ENCODE peak calls at places on chromosomes 6 and 20, in four cellular contexts. T, Q, O and P are unnamed samples.
A peak's percentile ranks its signal among the peaks of the same experiment; 100 is the strongest.

GRCh38 chr6:24033284-24033683 is 92.7 kb upstream of the NRSN1 start:
- DNase-seq in T (no peak), O (no peak), Q (no peak), P (no peak)

GRCh38 chr6:136326038-136326561 is 36.5 kb upstream of the BCLAF1 start:
- DNase-seq in O (no peak), Q (no peak), T (no peak), P (no peak)

GRCh38 chr6:141265748-141266647 is 866.7 kb upstream of the GJE1 start:
- DNase-seq in T (no peak), Q (no peak), O (no peak), P (no peak)

GRCh38 chr20:11654766-11655165 is 262.9 kb upstream of the BTBD3 start:
- DNase-seq in T (no peak), Q (no peak), O (no peak), P (no peak)

GRCh38 chr6:166725571-166725970 is 98.5 kb upstream of the RPS6KA2 start:
- DNase-seq in O (no peak), T (no peak), Q (no peak), P (no peak)

GRCh38 chr20:37095108-37095608 is 639 bp downstream of the RBL1 start:
- DNase-seq in Q (peak; percentile 55), O (no peak), T (no peak), P (no peak)

GRCh38 chr20:19991826-19992225 is 25.3 kb upstream of the NAA20 start:
- DNase-seq in T (no peak), Q (no peak), O (no peak), P (no peak)

GRCh38 chr6:14681699-14682487 is 564.0 kb upstream of the JARID2 start:
- DNase-seq in T (no peak), Q (no peak), O (no peak), P (no peak)

GRCh38 chr6:159435701-159436100 is 257.3 kb downstream of the SOD2 start:
- DNase-seq in Q (no peak), T (no peak), O (no peak), P (no peak)

GRCh38 chr6:122198922-122199321 is 200.5 kb upstream of the HSF2 start:
- DNase-seq in T (no peak), Q (no peak), O (no peak), P (no peak)

GRCh38 chr6:15598273-15598778 is 64.5 kb downstream of the DTNBP1 start:
- DNase-seq in T (no peak), O (no peak), Q (no peak), P (no peak)

GRCh38 chr6:42338573-42339218 is 113.0 kb downstream of the TRERF1 start:
- DNase-seq in O (no peak), Q (no peak), T (peak; percentile 96), P (no peak)

GRCh38 chr6:79425589-79426311 is 111.5 kb downstream of the LCA5 start:
- DNase-seq in O (no peak), T (no peak), Q (no peak), P (no peak)

GRCh38 chr6:38420207-38420606 is 219.5 kb downstream of the BTBD9 start:
- DNase-seq in T (no peak), O (no peak), Q (no peak), P (no peak)

DNA sequence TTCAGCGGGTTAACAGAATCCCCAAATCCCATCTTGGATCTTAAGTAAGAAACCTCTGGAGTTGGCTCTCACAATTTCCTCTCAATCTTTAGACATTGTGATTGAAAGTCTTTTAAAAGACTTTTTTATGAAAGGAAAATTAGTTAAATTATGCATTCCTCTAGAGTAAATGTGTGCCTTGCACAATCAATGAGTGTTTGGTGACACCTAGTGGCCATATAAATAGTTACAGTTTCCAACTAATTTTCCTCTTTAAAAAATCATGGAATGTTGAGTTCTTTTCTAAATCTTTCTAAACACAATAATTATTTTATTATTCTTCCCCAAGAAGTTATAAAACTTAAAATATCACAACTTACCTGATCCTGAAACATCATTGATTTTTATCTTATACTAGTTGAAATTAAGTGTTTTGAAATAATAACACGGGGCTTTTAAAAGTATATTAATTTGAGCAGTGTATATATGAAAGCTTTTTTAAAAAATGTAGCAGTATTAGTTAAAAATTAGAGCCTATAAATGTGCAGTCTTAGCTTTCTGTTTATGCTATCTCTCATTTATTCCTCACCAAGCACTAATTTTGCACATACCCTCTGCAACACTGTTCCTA is 66.3 kb downstream of the PKHD1 start:
- DNase-seq in T (no peak), O (no peak), Q (no peak), P (no peak)
- TF ChIP-seq CTCF in T (peak; percentile 79), O (peak; percentile 94), Q (no peak), P (peak; percentile 76)

DNA sequence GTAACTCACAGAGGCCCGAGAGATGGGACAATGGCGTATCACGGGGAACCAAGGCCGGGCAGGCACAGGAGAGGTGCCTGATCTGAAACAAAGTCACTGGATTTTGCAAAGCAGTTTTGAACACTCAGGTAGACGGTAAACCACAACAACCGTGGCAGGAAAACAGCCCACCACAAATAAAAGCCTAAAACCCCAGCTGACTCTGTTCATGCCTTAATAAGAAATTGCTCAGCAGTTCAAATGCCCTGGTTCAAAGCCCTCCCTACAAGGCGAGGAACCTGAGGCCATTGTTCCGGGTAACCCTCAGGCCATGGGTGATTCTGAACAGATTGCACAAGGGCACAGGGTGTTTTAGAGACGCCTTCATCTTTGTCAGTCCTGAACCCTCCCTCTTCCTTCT is 114.2 kb downstream of the MAP3K7 start:
- DNase-seq in O (no peak), Q (no peak), T (no peak), P (no peak)
- TF ChIP-seq CTCF in O (no peak), Q (no peak), T (no peak), P (no peak)

GRCh38 chr20:51541189-51542032 is 1.1 kb downstream of the NFATC2 start:
- DNase-seq in Q (peak; percentile 87), O (peak; percentile 50), T (no peak), P (no peak)

GRCh38 chr20:51540585-51540984 is 1.9 kb downstream of the NFATC2 start:
- DNase-seq in Q (no peak), T (no peak), O (no peak), P (no peak)

GRCh38 chr20:51542894-51543788 is 622 bp upstream of the NFATC2 start:
- DNase-seq in O (no peak), T (no peak), Q (peak; percentile 54), P (no peak)

GRCh38 chr20:51545515-51545914 is 3.0 kb upstream of the NFATC2 start:
- DNase-seq in T (no peak), O (no peak), Q (no peak), P (no peak)

GRCh38 chr20:51542033-51542893 is at the start of gene NFATC2:
- DNase-seq in T (no peak), O (peak; percentile 41), Q (peak; percentile 78), P (no peak)
- TF ChIP-seq CTCF in T (peak; percentile 20), O (no peak), Q (peak; percentile 4), P (no peak)

DNA sequence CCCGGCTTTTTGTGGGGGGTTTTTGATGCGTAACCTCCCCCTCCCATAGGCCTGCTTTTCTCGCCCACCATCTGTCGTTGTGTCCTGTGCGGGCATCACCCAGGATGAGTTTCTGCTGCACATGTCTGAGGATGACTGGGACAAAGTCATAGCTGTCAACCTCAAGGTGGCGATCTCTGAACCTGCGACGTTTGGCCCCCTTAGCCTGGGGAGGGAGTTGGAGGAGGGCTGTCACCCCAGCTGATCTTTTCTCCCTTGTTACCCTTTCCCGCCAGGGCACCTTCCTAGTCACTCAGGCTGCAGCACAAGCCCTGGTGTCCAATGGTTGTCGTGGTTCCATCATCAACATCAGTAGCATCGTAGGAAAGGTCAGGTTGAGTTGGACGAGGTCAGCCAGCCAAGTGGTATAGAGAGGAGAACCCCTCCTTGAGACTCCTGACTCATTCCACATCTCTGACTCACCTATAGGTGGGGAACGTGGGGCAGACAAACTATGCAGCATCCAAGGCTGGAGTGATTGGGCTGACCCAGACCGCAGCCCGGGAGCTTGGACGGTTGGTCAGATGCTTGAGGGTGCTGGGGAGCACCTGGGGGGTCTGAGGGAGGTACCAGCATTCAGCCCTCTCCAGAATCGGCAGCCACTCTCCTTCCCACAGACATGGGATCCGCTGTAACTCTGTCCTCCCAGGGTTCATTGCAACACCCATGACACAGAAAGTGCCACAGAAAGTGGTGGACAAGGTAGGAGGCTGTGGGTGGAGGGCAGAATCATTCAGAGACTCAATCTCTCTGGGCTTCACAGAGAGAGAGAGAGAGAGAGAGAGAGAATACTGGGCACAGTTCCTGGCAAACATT is 944 bp downstream of the HSD17B8 start:
- DNase-seq in O (no peak), T (peak; percentile 68), Q (no peak), P (no peak)
- TF ChIP-seq CTCF in O (no peak), T (peak; percentile 8), Q (no peak), P (no peak)

DNA sequence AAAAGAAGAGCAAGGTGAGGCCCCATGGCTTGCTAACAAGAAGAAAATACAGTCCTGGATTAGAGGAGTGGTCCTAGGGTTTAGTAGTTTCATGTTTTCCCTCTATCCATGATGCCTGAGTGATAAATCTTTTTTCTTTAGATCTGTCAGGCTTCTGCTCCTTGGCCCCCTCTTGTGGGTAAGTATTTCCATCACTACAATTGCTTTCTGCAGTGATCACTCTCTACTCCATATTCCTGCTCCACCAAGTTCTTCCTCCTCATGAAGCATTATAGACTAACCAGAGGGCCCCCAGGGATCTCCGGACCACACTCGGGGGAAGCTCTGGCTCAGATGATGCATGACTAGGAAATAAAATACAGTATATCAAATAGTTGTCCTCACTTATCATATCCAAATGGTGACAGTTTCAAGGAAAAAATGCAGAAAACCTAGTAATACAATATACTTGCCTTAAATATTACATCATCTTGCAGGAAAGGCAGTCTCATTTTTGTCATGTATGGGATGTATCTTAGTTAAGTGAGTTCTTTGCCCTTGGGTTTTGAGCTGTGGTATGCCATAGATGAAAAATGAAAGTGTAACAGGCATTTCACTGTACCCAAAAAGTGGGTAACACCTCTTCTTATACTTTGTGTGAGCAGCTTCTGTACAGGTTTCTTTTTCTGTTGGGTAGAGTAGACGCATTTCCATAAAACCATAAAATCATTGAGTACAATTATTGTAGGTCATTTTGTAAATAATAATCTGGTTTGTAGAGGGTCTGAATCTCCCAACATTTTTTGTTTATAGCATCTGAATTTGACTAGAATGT is 200.9 kb upstream of the EYA4 start:
- DNase-seq in T (no peak), Q (no peak), O (peak; percentile 45), P (no peak)
- TF ChIP-seq CTCF in T (peak; percentile 43), Q (no peak), O (no peak), P (peak; percentile 73)

GRCh38 chr6:33812669-33813068 is 8.9 kb upstream of the MLN start:
- DNase-seq in T (no peak), O (peak; percentile 86), Q (peak; percentile 35), P (no peak)
- TF ChIP-seq CTCF in T (peak; percentile 37), O (peak; percentile 11), Q (no peak), P (peak; percentile 45)

DNA sequence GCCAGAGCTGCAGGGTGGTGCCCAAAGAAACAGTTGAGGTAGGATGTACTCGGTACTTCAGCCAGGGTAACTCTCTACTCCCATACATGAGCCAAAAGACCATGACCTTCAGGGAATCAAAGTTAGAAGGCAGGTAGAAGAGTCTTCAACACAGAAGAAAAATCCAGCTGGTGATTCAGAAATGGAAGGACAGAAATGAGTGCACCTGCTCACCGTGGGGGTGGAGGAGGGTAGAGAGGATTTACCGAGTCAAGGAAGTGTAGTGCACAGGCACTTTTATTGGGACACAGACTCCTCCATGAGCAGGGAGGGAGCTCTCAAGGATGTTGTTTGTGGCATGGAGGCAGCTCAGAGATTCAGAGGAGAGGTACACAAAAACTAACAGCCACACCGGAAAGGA is 330.3 kb upstream of the PRDM1 start:
- DNase-seq in T (no peak), Q (no peak), O (no peak), P (no peak)
- TF ChIP-seq CTCF in T (no peak), Q (no peak), O (no peak), P (no peak)

DNA sequence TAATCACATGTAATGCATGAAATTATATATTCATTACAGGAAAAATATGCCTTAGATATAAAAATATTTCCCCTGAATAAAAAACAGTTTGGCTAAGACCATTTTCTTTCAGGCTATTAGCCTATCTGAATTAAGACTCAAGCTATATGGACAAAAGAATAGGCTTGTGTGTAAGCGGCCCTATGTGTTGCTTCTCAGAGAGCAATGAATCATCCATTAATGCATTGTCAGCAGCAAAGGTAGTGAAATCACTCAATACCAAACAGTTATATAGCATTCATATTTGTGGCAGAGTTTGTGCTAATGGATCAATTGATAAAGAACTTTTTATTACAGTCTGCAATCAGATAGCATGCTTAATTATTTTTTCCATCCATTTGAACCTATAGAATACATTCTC is 112.0 kb downstream of the ADGRB3 start:
- DNase-seq in Q (no peak), O (no peak), T (no peak), P (no peak)
- TF ChIP-seq CTCF in Q (no peak), O (no peak), T (no peak), P (no peak)